ENCODE peak calls at places on chromosomes 2 and 18, in four cellular contexts. J is CD4-positive, alpha-beta T cell; F is GM23338; L is body of pancreas. D is an unnamed sample.

GRCh38 chr2:69797836-69798465 is 31.5 kb upstream of the GMCL1 start:
- ATAC-seq in J (no peak), L (peak), F (no peak), D (peak)

GRCh38 chr18:58624011-58624410 is 4.9 kb downstream of the ALPK2 start:
- ATAC-seq in L (no peak), F (no peak), J (no peak), D (no peak)

GRCh38 chr2:43241558-43241957 is 15.2 kb upstream of the ZFP36L2 start:
- ATAC-seq in J (no peak), F (peak), L (no peak), D (no peak)

GRCh38 chr2:127859712-127860085 is 1.7 kb upstream of the POLR2D start:
- ATAC-seq in J (peak), L (peak), F (peak), D (no peak)

GRCh38 chr2:172586255-172586891 is 30.5 kb downstream of the PDK1 start:
- ATAC-seq in F (no peak), L (no peak), J (no peak), D (no peak)

GRCh38 chr2:212528106-212528856 is 10.3 kb downstream of the ERBB4 start:
- ATAC-seq in L (no peak), F (no peak), J (no peak), D (peak)

GRCh38 chr2:88933980-88934379 is 242.5 kb downstream of the RPIA start:
- ATAC-seq in F (no peak), L (no peak), J (peak), D (no peak)

GRCh38 chr18:23479829-23480505 is 23.3 kb upstream of the RMC1 start:
- ATAC-seq in F (no peak), L (no peak), J (no peak), D (no peak)

GRCh38 chr2:37775908-37776250 is 104.4 kb upstream of the CDC42EP3 start:
- ATAC-seq in F (peak), L (no peak), J (no peak), D (peak)

GRCh38 chr2:205461678-205462665 is 220.3 kb upstream of the NRP2 start:
- ATAC-seq in F (no peak), J (no peak), L (no peak), D (no peak)

GRCh38 chr2:205051417-205051816 is 506.1 kb downstream of the PARD3B start:
- ATAC-seq in J (peak), L (no peak), F (no peak), D (peak)

D was measured in SK-N-SH treated with all-trans-retinoic acid at 6 μM for 48 hours.